ENCODE peak calls at places on chromosomes 2 and 18, in nine cellular contexts. J is A549, N is adrenal gland, Z is H1, H is HCT116, C is testis, G is tibial nerve, P is sigmoid colon, E is right lobe of liver. F is an unnamed sample. For H3K4me1, the result is how much of the 10 kb centered on the place peaks cover.

GRCh38 chr2:240822280-240822847 is 2.3 kb upstream of the KIF1A start:
- DNase-seq in J (no peak), N (peak), Z (no peak), H (no peak), C (no peak), G (no peak), P (no peak), E (no peak), F (no peak)

GRCh38 chr18:60191926-60192325 is 180.6 kb downstream of the MC4R start:
- DNase-seq in J (no peak), N (no peak), Z (no peak), H (no peak), C (no peak), G (no peak), P (no peak), E (no peak), F (no peak)

GRCh38 chr18:54671291-54671881 is 80.3 kb downstream of the DYNAP start:
- DNase-seq in J (peak), N (no peak), Z (no peak), H (peak), C (no peak), G (no peak), P (no peak), E (no peak), F (no peak)

GRCh38 chr2:102585704-102586404 is 33.5 kb upstream of the SLC9A2 start:
- DNase-seq in J (no peak), N (no peak), Z (no peak), H (no peak), C (no peak), G (no peak), P (no peak), E (no peak), F (no peak)

GRCh38 chr2:10285578-10286198 is 17.0 kb upstream of the HPCAL1 start:
- DNase-seq in J (peak), N (peak), Z (peak), H (peak), C (peak), G (peak), P (peak), E (peak), F (peak)

GRCh38 chr2:128228894-128229293 is 89.8 kb downstream of the HS6ST1 start:
- DNase-seq in J (no peak), N (no peak), Z (no peak), H (no peak), C (no peak), G (no peak), P (no peak), E (no peak), F (no peak)

GRCh38 chr2:191657977-191658376 is 20.0 kb upstream of the NABP1 start:
- DNase-seq in J (no peak), N (no peak), Z (no peak), H (no peak), C (no peak), G (no peak), P (no peak), E (no peak), F (no peak)

GRCh38 chr2:28457237-28457636 is 38.6 kb upstream of the PLB1 start:
- DNase-seq in J (no peak), N (no peak), Z (peak), H (no peak), C (no peak), G (no peak), P (peak), E (no peak), F (no peak)

GRCh38 chr2:193824474-193824873 is 1629.7 kb upstream of the TMEFF2 start:
- DNase-seq in J (peak), N (no peak), Z (no peak), H (peak), C (no peak), G (no peak), P (no peak), E (no peak), F (no peak)

GRCh38 chr2:108215794-108216211 is 24.0 kb upstream of the SULT1C3 start:
- DNase-seq in J (peak), N (no peak), Z (no peak), H (peak), C (no peak), G (no peak), P (no peak), E (peak), F (no peak)

GRCh38 chr2:36044389-36044788 is 311.2 kb upstream of the CRIM1 start:
- DNase-seq in J (no peak), N (no peak), Z (no peak), H (no peak), C (no peak), G (no peak), P (no peak), E (no peak), F (no peak)

GRCh38 chr18:79625924-79626561 is 53.6 kb upstream of the CTDP1 start:
- DNase-seq in J (no peak), N (no peak), Z (no peak), H (no peak), C (no peak), G (no peak), P (peak), E (no peak), F (peak)

GRCh38 chr2:68861330-68861729 is 9.9 kb downstream of the BMP10 start:
- DNase-seq in J (no peak), N (no peak), Z (no peak), H (no peak), C (no peak), G (no peak), P (no peak), E (no peak), F (no peak)

GRCh38 chr2:11160731-11161455 is 5.6 kb downstream of the SLC66A3 start:
- DNase-seq in J (no peak), N (no peak), Z (no peak), H (no peak), C (no peak), G (no peak), P (peak), E (no peak), F (peak)

GRCh38 chr2:126906781-126907180 is 8.1 kb downstream of the TEX51 start:
- DNase-seq in J (no peak), N (peak), Z (no peak), H (no peak), C (peak), G (no peak), P (no peak), E (peak), F (peak)

GRCh38 chr2:10329880-10330699 is 27.4 kb downstream of the HPCAL1 start:
- DNase-seq in J (peak), N (peak), Z (no peak), H (no peak), C (no peak), G (no peak), P (no peak), E (no peak), F (no peak)

GRCh38 chr18:57802869-57803118 is 321 bp downstream of the ATP8B1 start:
- DNase-seq in J (no peak), N (no peak), Z (no peak), H (no peak), C (no peak), G (no peak), P (no peak), E (no peak), F (peak)

GRCh38 chr2:8465560-8465959 is 216.3 kb upstream of the ID2 start:
- DNase-seq in J (no peak), N (no peak), Z (no peak), H (no peak), C (no peak), G (no peak), P (peak), E (no peak), F (no peak)

GRCh38 chr2:212124597-212124996 is 414.0 kb downstream of the ERBB4 start:
- DNase-seq in J (peak), N (peak), Z (no peak), H (no peak), C (no peak), G (no peak), P (no peak), E (no peak), F (no peak)

GRCh38 chr2:70190086-70190412 is 770 bp downstream of the C2orf42 start:
- DNase-seq in J (no peak), N (peak), Z (no peak), H (no peak), C (peak), G (no peak), P (no peak), E (no peak), F (no peak)

GRCh38 chr2:217061916-217062315 is 202.1 kb upstream of the TNP1 start:
- DNase-seq in J (no peak), N (no peak), Z (no peak), H (no peak), C (no peak), G (no peak), P (no peak), E (no peak), F (no peak)

GRCh38 chr2:9984217-9984739 is 32.8 kb downstream of the GRHL1 start:
- DNase-seq in J (peak), N (no peak), Z (no peak), H (peak), C (no peak), G (no peak), P (no peak), E (no peak), F (no peak)

GRCh38 chr18:59301974-59302373 is 16.5 kb downstream of the CPLX4 start:
- DNase-seq in J (no peak), N (no peak), Z (no peak), H (no peak), C (no peak), G (no peak), P (no peak), E (no peak), F (no peak)

GRCh38 chr18:12606592-12607315 is 51.2 kb downstream of the SPIRE1 start:
- DNase-seq in J (no peak), N (no peak), Z (no peak), H (peak), C (no peak), G (no peak), P (no peak), E (no peak), F (no peak)

GRCh38 chr2:17233157-17233556 is 285.1 kb downstream of the RAD51AP2 start:
- DNase-seq in J (no peak), N (no peak), Z (no peak), H (no peak), C (no peak), G (no peak), P (no peak), E (no peak), F (no peak)

GRCh38 chr2:231037202-231037730 is at the start of gene C2orf72:
- DNase-seq in J (peak), N (no peak), Z (peak), H (no peak), C (no peak), G (no peak), P (no peak), E (no peak), F (no peak)

GRCh38 chr2:160110674-160111239 is 48.3 kb upstream of the PLA2R1 start:
- DNase-seq in J (no peak), N (no peak), Z (no peak), H (no peak), C (no peak), G (no peak), P (no peak), E (no peak), F (no peak)
- TF ChIP-seq POLR2A in J (no peak), N (no peak), Z (no peak), H (no peak), C (no peak), G (no peak), P (no peak), E (no peak), F (no peak)

DNA sequence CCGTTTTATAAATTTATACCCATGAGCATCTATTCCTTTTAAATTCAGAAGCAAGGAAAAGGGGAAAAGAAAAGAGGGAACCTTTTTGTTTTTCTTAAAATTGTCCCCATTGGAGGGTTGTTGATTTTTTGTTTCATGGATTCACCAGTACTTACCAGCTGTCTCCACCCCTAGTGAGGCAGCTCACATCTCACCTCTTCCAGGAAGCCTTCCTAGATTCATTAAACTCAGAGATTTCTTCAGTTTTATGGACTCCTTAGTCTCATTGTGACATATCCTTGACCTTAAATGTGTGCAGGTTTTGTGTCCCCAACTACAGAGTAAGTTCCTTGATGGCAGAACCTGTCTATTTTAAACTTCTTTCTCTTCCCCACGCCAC is 35.9 kb downstream of the EFR3B start:
- DNase-seq in J (no peak), N (no peak), Z (no peak), H (no peak), C (no peak), G (no peak), P (no peak), E (no peak), F (no peak)
- H3K27ac ChIP-seq in J (peak), N (no peak), Z (no peak), H (no peak), C (no peak), G (no peak), P (peak), E (no peak), F (no peak)

DNA sequence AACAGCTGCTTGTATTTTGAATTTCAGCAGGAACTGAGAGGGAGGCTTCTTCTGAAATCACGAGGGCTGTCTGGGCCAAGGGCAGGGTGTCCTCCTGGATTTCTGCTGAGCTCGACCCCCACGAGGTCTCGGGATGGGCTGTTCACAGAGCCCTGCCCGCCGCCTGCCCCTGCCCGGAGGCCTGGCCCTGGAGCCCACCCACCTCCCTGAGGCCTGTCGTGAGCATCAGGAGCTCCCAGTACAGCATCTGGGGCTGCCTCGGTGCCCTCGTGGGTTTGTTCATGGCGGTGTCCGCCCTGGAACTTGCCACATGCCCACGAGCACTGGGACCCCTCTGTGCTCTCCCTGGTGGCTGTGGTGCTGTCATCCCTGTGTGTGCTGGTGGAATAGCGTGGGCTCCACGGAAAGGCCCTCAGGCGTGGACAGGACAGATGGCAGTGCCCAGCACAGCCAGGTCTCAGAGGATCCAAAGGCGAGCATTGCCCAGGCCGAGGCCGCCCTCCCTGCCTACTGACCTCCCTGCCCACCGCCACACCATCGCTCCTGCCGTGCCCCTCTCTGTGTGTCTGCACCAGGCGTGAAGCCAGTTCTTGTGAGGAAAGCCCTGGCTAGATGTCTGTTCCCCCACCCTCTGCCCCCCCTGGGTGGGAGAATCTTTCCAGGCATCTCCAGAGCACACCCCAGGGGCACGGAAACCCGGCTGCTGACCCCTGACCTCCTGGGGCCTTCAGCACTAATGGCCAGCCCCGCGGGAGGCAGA is 25.9 kb downstream of the RAMP1 start:
- DNase-seq in J (no peak), N (no peak), Z (no peak), H (no peak), C (no peak), G (no peak), P (peak), E (peak), F (peak)
- H3K4me1 ChIP-seq in J (under half), N (under half), Z (under half), H (under half), C (under half), G (under half), P (half or more), E (under half), F (under half)

DNA sequence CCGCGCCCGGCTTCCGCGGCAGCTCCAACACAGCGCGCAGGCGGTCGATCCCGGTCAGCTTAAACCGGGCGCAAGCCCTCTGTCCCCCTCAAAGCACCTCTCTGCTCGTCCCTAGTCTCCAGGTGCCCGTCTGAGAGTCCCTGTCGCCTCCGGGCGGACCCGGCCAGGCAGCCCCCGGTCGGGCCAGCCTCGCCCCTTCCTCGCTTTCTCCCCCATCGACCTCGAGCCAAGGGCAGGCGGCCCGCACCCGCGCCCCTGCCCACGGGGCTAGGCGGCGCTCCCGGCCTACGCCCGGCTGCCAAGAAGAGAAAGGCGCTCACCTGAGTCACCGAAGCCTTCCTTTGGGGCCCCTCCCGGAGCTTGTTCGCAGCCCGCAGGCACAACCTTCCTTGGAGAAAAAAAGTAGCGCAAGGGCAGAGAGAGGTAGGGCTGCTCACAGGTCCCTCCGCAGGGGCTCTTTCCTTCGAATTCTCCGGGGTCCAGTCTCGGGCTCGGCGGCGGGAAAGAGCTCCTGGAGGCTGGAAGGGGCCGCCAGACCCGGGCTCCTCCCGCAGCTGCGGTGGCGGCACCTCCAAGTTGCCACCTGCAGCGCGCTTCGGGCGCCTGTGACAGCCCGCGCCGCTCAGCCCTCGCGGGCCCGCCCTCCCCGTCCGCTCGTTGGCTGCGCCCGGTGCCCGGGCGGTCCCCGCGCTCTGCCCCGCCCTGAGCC is 86.4 kb upstream of the EPB41L3 start:
- DNase-seq in J (peak), N (peak), Z (peak), H (no peak), C (peak), G (peak), P (peak), E (peak), F (peak)
- TF ChIP-seq POLR2A in J (no peak), N (peak), Z (no peak), H (no peak), C (no peak), G (peak), P (peak), E (no peak), F (no peak)

F was measured in spleen.